ENCODE peak calls at places on chromosomes 11 and 22, in nine cellular contexts. J, D, G, F, N, P, I, X and O are unnamed samples.

GRCh38 chr11:8168485-8169257 is at the start of gene RIC3:
- DNase-seq in J (peak; percentile 32), D (peak; percentile 44), G (no peak), F (no peak), N (peak; percentile 65), P (no peak), I (no peak), X (no peak), O (no peak)

GRCh38 chr11:11456896-11457295 is 103.8 kb upstream of the CSNK2A3 start:
- DNase-seq in J (no peak), D (no peak), G (no peak), F (no peak), N (no peak), P (no peak), I (no peak), X (no peak), O (no peak)

GRCh38 chr22:46866591-46866990 is 104.1 kb downstream of the TBC1D22A start:
- DNase-seq in J (no peak), D (peak; percentile 71), G (no peak), F (peak; percentile 82), N (no peak), P (no peak), I (peak; percentile 92), X (no peak), O (no peak)

GRCh38 chr22:35631597-35631996 is 14.5 kb upstream of the MB start:
- DNase-seq in J (peak; percentile 80), D (peak; percentile 21), G (peak; percentile 40), F (no peak), N (peak; percentile 75), P (peak; percentile 70), I (peak; percentile 47), X (peak; percentile 60), O (no peak)

GRCh38 chr22:49100316-49100715 is 727.4 kb downstream of the BRD1 start:
- DNase-seq in J (no peak), D (no peak), G (no peak), F (no peak), N (no peak), P (no peak), I (no peak), X (no peak), O (no peak)

GRCh38 chr22:47623740-47624103 is 861.3 kb downstream of the TBC1D22A start:
- DNase-seq in J (no peak), D (no peak), G (no peak), F (no peak), N (no peak), P (peak; percentile 11), I (no peak), X (no peak), O (no peak)

GRCh38 chr22:44286673-44287072 is 26.1 kb downstream of the SHISAL1 start:
- DNase-seq in J (no peak), D (peak; percentile 40), G (no peak), F (no peak), N (no peak), P (no peak), I (peak; percentile 31), X (no peak), O (no peak)

GRCh38 chr11:1298695-1299492 is 10.5 kb downstream of the TOLLIP start:
- DNase-seq in J (peak; percentile 84), D (peak; percentile 80), G (peak; percentile 73), F (no peak), N (peak; percentile 92), P (peak; percentile 88), I (peak; percentile 89), X (peak; percentile 91), O (no peak)

GRCh38 chr22:24190566-24191208 is 9.4 kb downstream of the SUSD2 start:
- DNase-seq in J (no peak), D (no peak), G (no peak), F (no peak), N (no peak), P (no peak), I (no peak), X (no peak), O (no peak)

GRCh38 chr22:35911877-35912276 is 116.7 kb downstream of the RBFOX2 start:
- DNase-seq in J (no peak), D (no peak), G (no peak), F (no peak), N (no peak), P (no peak), I (no peak), X (no peak), O (no peak)

GRCh38 chr11:45982656-45983470 is 60.4 kb downstream of the LARGE2 start:
- DNase-seq in J (no peak), D (peak; percentile 62), G (no peak), F (peak; percentile 62), N (peak; percentile 13), P (no peak), I (peak; percentile 88), X (no peak), O (no peak)

GRCh38 chr11:59206635-59207034 is 6.1 kb downstream of the MPEG1 start:
- DNase-seq in J (no peak), D (peak; percentile 21), G (peak; percentile 48), F (no peak), N (peak; percentile 59), P (peak; percentile 54), I (peak; percentile 62), X (peak; percentile 42), O (no peak)

GRCh38 chr11:119011476-119011875 is 6.7 kb downstream of the RPS25 start:
- DNase-seq in J (no peak), D (no peak), G (no peak), F (no peak), N (peak; percentile 14), P (no peak), I (no peak), X (no peak), O (no peak)

GRCh38 chr22:39524089-39524752 is 3.9 kb downstream of the ATF4 start:
- DNase-seq in J (peak; percentile 31), D (no peak), G (no peak), F (no peak), N (no peak), P (no peak), I (no peak), X (no peak), O (no peak)

GRCh38 chr11:66881436-66881835 is 24.6 kb downstream of the LRFN4 start:
- DNase-seq in J (no peak), D (no peak), G (no peak), F (no peak), N (no peak), P (no peak), I (no peak), X (no peak), O (no peak)

GRCh38 chr11:133910101-133910500 is 46.7 kb downstream of the IGSF9B start:
- DNase-seq in J (no peak), D (no peak), G (no peak), F (no peak), N (no peak), P (no peak), I (no peak), X (no peak), O (no peak)

DNA sequence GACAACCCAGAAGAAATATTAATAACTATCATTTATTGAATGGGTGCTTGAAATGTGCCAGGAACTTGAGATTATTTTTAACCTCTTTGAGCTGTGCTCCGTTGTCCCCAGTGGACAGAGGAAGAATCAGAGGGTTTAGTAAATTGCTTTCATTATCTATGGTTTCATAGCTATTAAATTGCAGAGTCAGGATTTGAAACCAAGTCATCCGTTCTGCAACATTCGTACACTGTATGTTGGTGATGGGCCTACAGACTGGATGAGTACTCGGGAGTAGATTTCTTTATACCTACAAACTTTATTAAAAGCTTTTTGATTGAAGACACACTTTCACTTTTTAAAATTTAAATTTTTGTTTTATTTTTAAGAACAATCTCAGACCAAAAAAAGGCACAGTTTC is 4.9 kb downstream of the HSD17B12 start:
- DNase-seq in J (no peak), D (no peak), G (no peak), F (no peak), N (no peak), P (no peak), I (peak; percentile 27), X (no peak), O (no peak)
- TF ChIP-seq CTCF in J (no peak), D (peak; percentile 12), G (no peak), F (no peak), N (no peak), P (no peak), I (no peak), X (no peak), O (no peak)

DNA sequence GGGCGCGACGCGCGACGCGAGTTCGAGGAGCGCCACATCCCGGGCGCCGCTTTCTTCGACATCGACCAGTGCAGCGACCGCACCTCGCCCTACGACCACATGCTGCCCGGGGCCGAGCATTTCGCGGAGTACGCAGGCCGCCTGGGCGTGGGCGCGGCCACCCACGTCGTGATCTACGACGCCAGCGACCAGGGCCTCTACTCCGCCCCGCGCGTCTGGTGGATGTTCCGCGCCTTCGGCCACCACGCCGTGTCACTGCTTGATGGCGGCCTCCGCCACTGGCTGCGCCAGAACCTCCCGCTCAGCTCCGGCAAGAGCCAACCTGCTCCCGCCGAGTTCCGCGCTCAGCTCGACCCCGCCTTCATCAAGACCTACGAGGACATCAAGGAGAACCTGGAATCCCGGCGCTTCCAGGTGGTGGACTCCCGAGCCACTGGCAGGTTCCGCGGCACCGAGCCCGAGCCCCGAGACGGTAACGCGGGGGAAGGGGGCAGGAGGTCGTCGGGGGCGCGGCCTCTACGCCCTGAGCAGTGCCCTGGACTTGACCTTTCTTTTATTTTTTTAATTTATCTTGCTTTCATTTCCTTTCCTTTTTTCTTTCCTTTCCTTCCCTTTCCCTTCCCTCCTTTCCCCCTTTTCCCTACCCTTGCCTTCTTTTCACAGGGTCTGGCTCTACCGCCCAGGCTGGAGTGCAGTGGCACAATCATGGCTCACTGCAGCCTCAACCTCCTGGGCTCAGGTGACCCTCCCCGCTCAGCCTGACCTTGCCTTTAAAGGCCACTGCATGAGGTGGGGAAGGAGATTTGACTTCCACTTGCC is 5.0 kb downstream of the MPST start:
- DNase-seq in J (peak; percentile 80), D (no peak), G (no peak), F (no peak), N (no peak), P (peak; percentile 34), I (no peak), X (no peak), O (no peak)
- TF ChIP-seq CTCF in J (no peak), D (no peak), G (no peak), F (no peak), N (no peak), P (no peak), I (no peak), X (no peak), O (no peak)

DNA sequence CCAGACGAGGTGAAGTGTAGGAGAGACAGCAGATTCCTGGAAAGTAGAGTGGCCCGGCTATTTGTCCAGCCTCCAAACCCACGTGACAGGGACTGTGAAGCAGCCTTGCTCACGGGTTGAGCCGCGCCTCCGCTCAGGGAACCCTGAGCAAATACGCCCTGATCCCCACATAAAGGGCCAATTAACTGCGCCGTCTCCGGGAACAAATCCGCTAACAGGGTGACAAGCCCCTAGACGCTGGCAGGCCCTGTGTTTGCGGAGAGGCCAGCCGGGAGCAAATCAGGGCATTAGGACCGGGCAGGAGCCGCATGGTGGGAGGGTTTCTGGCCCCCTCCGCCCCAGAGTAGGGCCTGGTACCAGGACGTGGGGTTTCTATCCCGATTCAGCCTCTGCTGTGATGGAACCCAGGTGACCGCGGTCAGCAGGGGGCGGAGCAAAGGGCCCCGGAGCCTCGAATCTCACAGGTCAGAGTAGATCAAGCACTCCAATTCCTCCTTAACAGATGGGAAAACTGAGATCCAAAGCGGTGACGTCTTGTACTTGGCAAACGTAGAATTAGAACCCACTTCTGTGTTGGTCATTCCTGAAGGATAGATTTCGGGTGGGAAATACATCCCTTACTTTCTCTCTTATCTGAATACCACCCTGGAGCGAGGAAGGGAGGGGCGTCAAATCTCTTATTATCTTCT is 2.0 kb upstream of the ROBO3 start:
- DNase-seq in J (no peak), D (no peak), G (no peak), F (no peak), N (peak; percentile 65), P (no peak), I (peak; percentile 77), X (peak; percentile 20), O (no peak)
- TF ChIP-seq CTCF in J (no peak), D (no peak), G (no peak), F (no peak), N (no peak), P (no peak), I (no peak), X (no peak), O (no peak)

GRCh38 chr11:129278586-129279319 is 86.6 kb upstream of the ARHGAP32 start:
- DNase-seq in J (peak; percentile 58), D (peak; percentile 12), G (no peak), F (no peak), N (peak; percentile 48), P (no peak), I (peak; percentile 68), X (no peak), O (peak; percentile 16)
- TF ChIP-seq CTCF in J (no peak), D (peak; percentile 27), G (no peak), F (peak; percentile 12), N (no peak), P (no peak), I (no peak), X (no peak), O (no peak)